ENCODE peak calls at places on chromosomes 13 and 19, in eight cellular contexts. R, Q, U, I, G, V, O and Z are unnamed samples.
A peak's percentile ranks its signal among the peaks of the same experiment; 100 is the strongest.

GRCh38 chr13:28611021-28611420 is 47.9 kb upstream of the POMP start:
- DNase-seq in I (no peak), Q (no peak), V (no peak), G (no peak), R (no peak), O (no peak), U (no peak), Z (no peak)

GRCh38 chr19:1627194-1627593 is 21.9 kb upstream of the UQCR11 start:
- DNase-seq in O (no peak), Q (no peak), V (no peak), G (no peak), I (no peak), U (no peak), R (no peak), Z (no peak)

GRCh38 chr19:52992109-52993004 is 21.4 kb upstream of the ERVV-1 start:
- DNase-seq in Q (no peak), G (no peak), V (peak; percentile 78), O (no peak), I (peak; percentile 18), U (peak; percentile 4), R (peak; percentile 24), Z (no peak)

GRCh38 chr13:53250272-53250875 is 221.8 kb downstream of the OLFM4 start:
- DNase-seq in R (peak; percentile 37), O (peak; percentile 68), Q (peak; percentile 30), U (peak; percentile 83), I (no peak), G (peak; percentile 32), V (no peak), Z (no peak)

GRCh38 chr13:111202149-111202548 is 87.0 kb downstream of the ARHGEF7 start:
- DNase-seq in R (no peak), O (no peak), I (no peak), Q (no peak), V (no peak), G (no peak), U (no peak), Z (no peak)

GRCh38 chr13:27980280-27980998 is 8.1 kb downstream of the URAD start:
- DNase-seq in I (no peak), Q (no peak), O (no peak), R (no peak), G (no peak), V (no peak), U (no peak), Z (no peak)

GRCh38 chr13:97459215-97459772 is 25.3 kb downstream of the RAP2A start:
- DNase-seq in Q (no peak), G (no peak), U (no peak), O (no peak), V (no peak), I (no peak), R (no peak), Z (no peak)

GRCh38 chr13:105721056-105721455 is 814.4 kb downstream of the EFNB2 start:
- DNase-seq in G (no peak), R (no peak), Q (no peak), U (peak; percentile 61), O (no peak), V (no peak), I (no peak), Z (no peak)

GRCh38 chr19:45575216-45575615 is 9.4 kb downstream of the OPA3 start:
- DNase-seq in G (no peak), Q (no peak), V (no peak), U (no peak), O (no peak), R (no peak), I (no peak), Z (no peak)

GRCh38 chr13:21341637-21342422 is 117.3 kb downstream of the ZDHHC20 start:
- DNase-seq in V (no peak), U (no peak), R (no peak), O (no peak), G (no peak), I (no peak), Q (no peak), Z (no peak)

GRCh38 chr13:113863511-113864302 is at the start of gene GAS6:
- DNase-seq in Q (no peak), U (peak; percentile 35), G (no peak), R (peak; percentile 33), I (peak; percentile 82), O (no peak), V (peak; percentile 88), Z (peak; percentile 62)

GRCh38 chr19:36152061-36152885 is at the start of gene COX7A1:
- DNase-seq in G (no peak), I (peak; percentile 87), Q (no peak), O (peak; percentile 57), R (no peak), U (peak; percentile 68), V (peak; percentile 76), Z (peak; percentile 91)

GRCh38 chr19:8161135-8161646 is 11.8 kb upstream of the FBN3 start:
- DNase-seq in U (peak; percentile 17), Q (peak; percentile 40), G (no peak), R (no peak), O (no peak), V (no peak), I (no peak), Z (no peak)

DNA sequence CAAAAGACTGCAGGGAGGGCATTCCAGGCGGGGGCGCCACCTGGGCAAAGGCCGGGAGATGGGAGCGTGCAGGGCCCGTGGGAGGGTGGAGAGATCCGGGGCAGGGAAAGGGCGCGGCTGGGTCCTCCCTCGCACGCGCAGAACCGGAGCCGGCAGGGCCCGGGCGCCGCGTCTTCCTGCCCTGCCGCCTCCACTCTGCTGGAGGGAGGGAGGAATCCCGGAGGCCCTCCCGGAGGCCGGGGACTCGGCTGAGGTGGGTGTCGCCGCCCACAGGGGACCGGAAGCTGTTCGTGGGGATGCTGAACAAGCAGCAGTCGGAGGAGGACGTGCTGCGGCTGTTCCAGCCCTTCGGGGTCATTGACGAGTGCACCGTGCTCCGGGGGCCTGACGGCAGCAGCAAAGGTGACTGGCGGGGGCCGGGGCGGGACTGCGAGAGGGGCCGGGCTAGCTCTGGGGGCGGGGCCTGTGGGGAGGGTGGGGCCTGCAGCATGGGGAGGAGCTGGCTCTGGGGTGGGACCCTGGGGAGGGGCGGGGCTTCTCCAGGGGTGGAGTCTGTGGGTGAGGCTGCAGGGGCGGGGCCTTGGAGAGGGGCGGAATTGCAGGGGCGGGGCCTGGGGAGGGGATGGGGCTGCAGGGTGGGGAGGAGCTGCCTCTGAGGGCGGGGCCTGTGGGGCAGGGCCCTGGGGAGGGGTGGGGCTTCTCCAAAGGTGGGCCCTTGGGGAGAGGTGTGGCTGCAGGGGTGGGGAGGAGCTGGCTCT is 51.3 kb downstream of the CELF5 start:
- DNase-seq in V (peak; percentile 87), R (peak; percentile 84), Q (peak; percentile 47), O (peak; percentile 16), I (peak; percentile 32), U (peak; percentile 78), G (peak; percentile 11), Z (no peak)
- TF ChIP-seq CTCF in V (no peak), R (peak; percentile 8), Q (no peak), O (no peak), I (peak; percentile 23), U (no peak), G (no peak), Z (no peak)

GRCh38 chr19:47283405-47284059 is 8.8 kb downstream of the INAFM1 start:
- DNase-seq in R (no peak), Q (no peak), O (no peak), G (no peak), V (no peak), U (no peak), I (no peak), Z (no peak)

GRCh38 chr19:47274891-47275865 is 493 bp downstream of the INAFM1 start:
- DNase-seq in U (peak; percentile 16), G (no peak), I (peak; percentile 22), O (no peak), Q (no peak), V (no peak), R (peak; percentile 28), Z (no peak)

GRCh38 chr19:47275866-47276461 is 1.3 kb downstream of the INAFM1 start:
- DNase-seq in G (no peak), V (no peak), O (peak; percentile 47), U (peak; percentile 70), Q (no peak), R (no peak), I (peak; percentile 65), Z (no peak)

GRCh38 chr19:47284324-47284899 is 9.7 kb downstream of the INAFM1 start:
- DNase-seq in U (peak; percentile 81), I (no peak), G (peak; percentile 33), O (peak; percentile 89), R (peak; percentile 69), Q (no peak), V (no peak), Z (no peak)

DNA sequence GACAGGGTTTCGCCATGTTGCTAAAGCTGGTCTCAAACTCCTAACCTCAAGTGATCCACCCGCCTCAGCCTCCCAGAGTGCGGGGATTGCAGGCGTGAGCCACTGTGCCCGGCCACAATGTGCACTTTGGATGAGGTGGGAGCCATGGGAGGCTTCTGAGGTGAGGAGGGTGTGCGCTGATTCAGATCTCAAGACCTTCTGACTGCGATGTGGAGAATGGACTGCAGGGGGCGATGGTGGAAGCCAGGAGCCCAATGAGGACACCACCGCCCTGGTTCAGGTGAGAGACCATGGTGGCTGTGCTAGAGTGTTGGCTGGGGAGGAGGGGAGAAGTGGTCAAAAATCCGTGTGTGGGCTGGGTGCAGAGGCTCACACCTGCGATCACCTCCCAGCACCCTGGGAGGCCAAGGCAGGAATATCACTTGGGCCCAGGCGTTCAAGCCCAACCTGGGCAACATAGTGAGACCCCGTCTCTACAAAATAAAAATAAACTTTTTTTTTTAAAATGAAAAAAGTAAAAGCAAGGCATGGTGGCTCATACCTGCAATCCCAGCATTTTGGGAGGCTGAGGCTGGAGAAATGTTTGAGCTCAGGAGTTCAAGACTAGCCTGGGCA is 5.6 kb downstream of the INAFM1 start:
- DNase-seq in V (no peak), R (peak; percentile 61), U (peak; percentile 25), I (no peak), Q (no peak), O (no peak), G (no peak), Z (no peak)
- TF ChIP-seq CTCF in V (peak; percentile 30), R (peak; percentile 39), U (peak; percentile 57), I (peak; percentile 42), Q (peak; percentile 72), O (peak; percentile 16), G (peak; percentile 49), Z (no peak)

DNA sequence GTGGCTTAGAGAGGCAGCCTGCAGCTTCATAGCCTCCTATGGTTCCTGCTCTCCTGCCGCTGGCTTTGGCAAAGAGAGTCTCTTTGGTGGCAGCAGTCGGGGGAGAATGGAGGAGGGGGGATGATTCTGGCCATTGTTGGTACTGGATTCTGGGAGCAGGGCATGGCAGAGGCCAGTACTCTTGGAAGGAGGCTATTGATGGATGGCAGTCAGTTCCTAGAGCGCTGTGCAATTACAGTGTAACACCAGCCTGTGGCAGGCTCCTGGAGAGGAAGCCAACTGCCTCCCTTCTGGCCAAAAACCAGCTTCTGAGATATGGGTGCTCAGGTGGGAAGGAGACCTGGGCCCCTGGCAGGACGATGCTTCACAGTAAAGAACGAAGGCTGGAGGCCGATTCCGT is 47.9 kb upstream of the TMTC4 start:
- DNase-seq in V (no peak), U (no peak), I (no peak), O (no peak), R (no peak), Q (no peak), G (no peak), Z (no peak)
- TF ChIP-seq CTCF in V (no peak), U (no peak), I (no peak), O (no peak), R (no peak), Q (no peak), G (peak; percentile 20), Z (no peak)

DNA sequence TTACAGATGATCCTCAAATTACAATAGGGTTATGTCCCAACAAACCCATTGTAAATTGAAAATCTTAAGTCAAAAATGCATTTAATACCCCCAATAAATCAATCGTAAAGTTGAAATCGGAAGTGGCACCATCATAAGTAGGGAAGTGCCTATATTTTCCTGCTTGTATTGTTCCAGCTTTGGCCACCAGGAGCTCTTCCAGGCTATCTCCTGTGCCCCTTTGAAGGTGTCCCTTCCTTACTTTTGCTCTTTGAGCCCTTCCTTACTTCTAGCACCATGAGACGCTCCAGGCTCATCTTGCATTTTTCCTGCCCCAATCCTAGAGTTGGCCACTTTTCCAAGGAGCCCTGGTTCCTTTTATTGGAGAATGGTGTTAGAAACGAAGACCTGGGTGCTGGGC is 163.0 kb upstream of the TSC22D1 start:
- DNase-seq in U (no peak), G (no peak), R (no peak), Q (no peak), O (no peak), I (no peak), V (no peak), Z (no peak)
- TF ChIP-seq CTCF in U (peak; percentile 10), G (peak; percentile 23), R (peak; percentile 34), Q (peak; percentile 15), O (no peak), I (no peak), V (no peak), Z (no peak)